ENCODE peak calls at places on chromosome 13, in four cellular contexts. R is substantia nigra; D is SHP77; F is activated CD4-positive, alpha-beta T cell treated with anti-CD3 and anti-CD28 coated beads, Interleukin-2, amount 50 U/mL, for 1 hour. X is an unnamed sample.
A peak's percentile ranks its signal among the peaks of the same experiment; 100 is the strongest.

GRCh38 chr13:48654511-48654910 is 782 bp downstream of the CYSLTR2 start:
- DNase-seq in R (no peak), D (no peak), F (no peak), X (no peak)

GRCh38 chr13:35025314-35025713 is 83.2 kb downstream of the NBEA start:
- DNase-seq in R (no peak), D (no peak), F (no peak), X (no peak)

GRCh38 chr13:53191091-53191490 is 162.5 kb downstream of the OLFM4 start:
- DNase-seq in R (no peak), D (no peak), F (no peak), X (no peak)

GRCh38 chr13:29059837-29060236 is 239.7 kb downstream of the MTUS2 start:
- DNase-seq in R (no peak), D (no peak), F (no peak), X (peak; percentile 2)

GRCh38 chr13:97911311-97912138 is 42.0 kb upstream of the IPO5 start:
- DNase-seq in R (no peak), D (no peak), F (no peak), X (no peak)

GRCh38 chr13:28297341-28297740 is 159.0 kb downstream of the PAN3 start:
- DNase-seq in R (no peak), D (no peak), F (no peak), X (no peak)

GRCh38 chr13:88932950-88933349 is 1261.8 kb downstream of the SLITRK5 start:
- DNase-seq in R (no peak), D (peak; percentile 88), F (no peak), X (peak; percentile 26)

GRCh38 chr13:107271226-107271625 is 703.3 kb upstream of the ARGLU1 start:
- DNase-seq in R (no peak), D (peak; percentile 61), F (no peak), X (no peak)

GRCh38 chr13:27354379-27354778 is 70.0 kb upstream of the GTF3A start:
- DNase-seq in R (no peak), D (no peak), F (no peak), X (no peak)

GRCh38 chr13:32323912-32324311 is 8.6 kb downstream of the BRCA2 start:
- DNase-seq in R (no peak), D (no peak), F (no peak), X (no peak)

GRCh38 chr13:49527123-49527522 is 31.4 kb downstream of the PHF11 start:
- DNase-seq in R (no peak), D (no peak), F (no peak), X (no peak)

GRCh38 chr13:99959127-99959529 is 12.4 kb downstream of the ZIC5 start:
- DNase-seq in R (no peak), D (no peak), F (no peak), X (no peak)

GRCh38 chr13:40161008-40161694 is 505.3 kb downstream of the FOXO1 start:
- DNase-seq in R (no peak), D (no peak), F (no peak), X (no peak)

GRCh38 chr13:108332791-108333190 is 63.3 kb downstream of the TNFSF13B start:
- DNase-seq in R (no peak), D (no peak), F (no peak), X (no peak)

GRCh38 chr13:82458169-82458568 is 1424.1 kb downstream of the SLITRK1 start:
- DNase-seq in R (no peak), D (no peak), F (no peak), X (no peak)

GRCh38 chr13:99659234-99659633 is 158.0 kb downstream of the TM9SF2 start:
- DNase-seq in R (no peak), D (no peak), F (no peak), X (peak; percentile 16)

GRCh38 chr13:25085125-25085742 is 10.7 kb upstream of the PABPC3 start:
- DNase-seq in R (peak; percentile 58), D (peak; percentile 13), F (no peak), X (peak; percentile 8)

GRCh38 chr13:45367358-45367757 is 26.4 kb upstream of the TPT1 start:
- DNase-seq in R (no peak), D (no peak), F (peak; percentile 86), X (no peak)

GRCh38 chr13:84445776-84446175 is 563.5 kb upstream of the SLITRK1 start:
- DNase-seq in R (no peak), D (no peak), F (no peak), X (no peak)

GRCh38 chr13:24050292-24050711 is 110.2 kb upstream of the SPATA13 start:
- DNase-seq in R (peak; percentile 52), D (no peak), F (no peak), X (no peak)

GRCh38 chr13:41418027-41418426 is 39.3 kb upstream of the RGCC start:
- DNase-seq in R (no peak), D (no peak), F (no peak), X (no peak)

GRCh38 chr13:50124536-50125305 is 109.5 kb downstream of the KCNRG start:
- DNase-seq in R (no peak), D (peak; percentile 47), F (peak; percentile 97), X (no peak)

GRCh38 chr13:92833071-92833470 is 393.5 kb upstream of the GPC6 start:
- DNase-seq in R (no peak), D (no peak), F (no peak), X (no peak)

GRCh38 chr13:73278186-73278585 is 219.4 kb downstream of the KLF5 start:
- DNase-seq in R (no peak), D (no peak), F (no peak), X (no peak)

GRCh38 chr13:41494202-41494601 is 36.9 kb downstream of the RGCC start:
- DNase-seq in R (no peak), D (no peak), F (no peak), X (no peak)

GRCh38 chr13:47917022-47917574 is 84.0 kb downstream of the SUCLA2 start:
- DNase-seq in R (no peak), D (no peak), F (no peak), X (no peak)

GRCh38 chr13:69857188-69857821 is 250.3 kb upstream of the ATXN8OS start:
- DNase-seq in R (no peak), D (peak; percentile 57), F (no peak), X (peak; percentile 22)

GRCh38 chr13:21668665-21669599 is 1.9 kb upstream of the FGF9 start:
- DNase-seq in R (no peak), D (peak; percentile 48), F (peak; percentile 32), X (no peak)

GRCh38 chr13:93450226-93450625 is 223.6 kb downstream of the GPC6 start:
- DNase-seq in R (no peak), D (no peak), F (no peak), X (no peak)